ENCODE peak calls at places on chromosomes 16 and 17, in ten cellular contexts. T is left ventricle myocardium inferior; Q is fibroblast of lung; W is PC-3; J is IMR-90; C is ascending aorta; D is HepG2; H is CD8-positive, alpha-beta T cell; N is Karpas-422; Z is lower lobe of right lung. V is an unnamed sample.
A peak's percentile ranks its signal among the peaks of the same experiment; 100 is the strongest.

GRCh38 chr16:54923988-54924387 is 6.7 kb upstream of the IRX5 start:
- DNase-seq in N (no peak), Z (no peak), W (no peak), J (no peak), Q (no peak), C (no peak), T (no peak), H (no peak), D (no peak), V (no peak)

GRCh38 chr17:82611140-82612058 is 36.8 kb downstream of the WDR45B start:
- DNase-seq in J (peak; percentile 60), Q (peak; percentile 57), H (no peak), C (no peak), Z (no peak), D (no peak), T (no peak), N (no peak), W (no peak), V (peak; percentile 85)

GRCh38 chr16:84821728-84822676 is 2.2 kb downstream of the CRISPLD2 start:
- DNase-seq in Q (peak; percentile 64), T (no peak), Z (no peak), D (no peak), C (no peak), H (no peak), N (no peak), W (peak; percentile 6), J (no peak), V (no peak)

GRCh38 chr17:7060165-7060890 is 16.4 kb upstream of the SLC16A11 start:
- DNase-seq in Q (peak; percentile 30), T (no peak), J (peak; percentile 69), W (peak; percentile 98), C (no peak), H (no peak), N (no peak), Z (no peak), D (peak; percentile 59), V (peak; percentile 62)

GRCh38 chr16:66366433-66367299 is at the start of gene CDH5:
- DNase-seq in Z (peak; percentile 69), W (no peak), N (no peak), C (peak; percentile 75), H (no peak), D (no peak), J (no peak), Q (no peak), T (peak; percentile 77), V (no peak)

GRCh38 chr17:80529904-80530292 is 14.7 kb upstream of the RPTOR start:
- DNase-seq in H (no peak), N (no peak), J (no peak), Q (no peak), D (no peak), C (no peak), T (no peak), Z (no peak), W (no peak), V (no peak)

GRCh38 chr17:6297960-6298359 is 137.0 kb downstream of the AIPL1 start:
- DNase-seq in Z (no peak), D (no peak), H (no peak), W (no peak), C (no peak), T (no peak), Q (no peak), N (no peak), J (no peak), V (no peak)

GRCh38 chr16:17305694-17306093 is 165.1 kb downstream of the XYLT1 start:
- DNase-seq in J (no peak), Z (no peak), N (no peak), C (no peak), T (no peak), W (no peak), D (no peak), Q (no peak), H (no peak), V (no peak)

GRCh38 chr17:28523876-28524275 is 17.7 kb downstream of the FOXN1 start:
- DNase-seq in D (no peak), J (no peak), H (no peak), N (no peak), Q (no peak), T (no peak), C (no peak), W (no peak), Z (no peak), V (no peak)

GRCh38 chr17:37273419-37274051 is 102.2 kb upstream of the C17orf78 start:
- DNase-seq in Q (peak; percentile 96), H (no peak), N (no peak), J (peak; percentile 84), C (no peak), D (no peak), Z (no peak), T (no peak), W (no peak), V (peak; percentile 85)

GRCh38 chr17:61908292-61909037 is 19.3 kb downstream of the INTS2 start:
- DNase-seq in H (no peak), Q (no peak), C (no peak), T (no peak), W (no peak), D (no peak), N (no peak), Z (no peak), J (no peak), V (no peak)

GRCh38 chr16:75911896-75912295 is 185.6 kb upstream of the CPHXL start:
- DNase-seq in Z (no peak), W (no peak), T (no peak), J (no peak), Q (no peak), H (no peak), N (no peak), D (no peak), C (no peak), V (no peak)

GRCh38 chr17:311119-311848 is 41.3 kb downstream of the RPH3AL start:
- DNase-seq in Z (peak; percentile 14), W (no peak), Q (no peak), C (no peak), J (no peak), H (no peak), T (no peak), D (no peak), N (no peak), V (no peak)

GRCh38 chr17:312476-313148 is 40.0 kb downstream of the RPH3AL start:
- DNase-seq in N (no peak), W (no peak), T (no peak), Q (no peak), H (no peak), J (no peak), C (no peak), Z (peak; percentile 42), D (no peak), V (no peak)

GRCh38 chr17:309361-309888 is 43.2 kb downstream of the RPH3AL start:
- DNase-seq in N (peak; percentile 80), C (no peak), H (no peak), T (no peak), D (peak; percentile 53), Z (peak; percentile 42), J (no peak), Q (no peak), W (peak; percentile 7), V (peak; percentile 61)

GRCh38 chr17:307741-308507 is 44.7 kb downstream of the RPH3AL start:
- DNase-seq in W (no peak), C (no peak), N (no peak), J (no peak), D (no peak), Q (no peak), T (peak; percentile 67), Z (peak; percentile 18), H (no peak), V (no peak)

GRCh38 chr17:310111-311010 is 42.2 kb downstream of the RPH3AL start:
- DNase-seq in J (no peak), T (no peak), W (no peak), Q (no peak), Z (peak; percentile 30), H (no peak), N (no peak), D (no peak), C (no peak), V (no peak)
- H3K4me1 ChIP-seq in J (no peaks in the 10 kb centered on the region), T (peaks cover 11% of the 10 kb centered on the region), W (no peaks in the 10 kb centered on the region), Q (no peaks in the 10 kb centered on the region), Z (no peaks in the 10 kb centered on the region), H (no peaks in the 10 kb centered on the region), N (no peaks in the 10 kb centered on the region), D (no peaks in the 10 kb centered on the region), C (no peaks in the 10 kb centered on the region), V (peaks cover under 1% of the 10 kb centered on the region)

DNA sequence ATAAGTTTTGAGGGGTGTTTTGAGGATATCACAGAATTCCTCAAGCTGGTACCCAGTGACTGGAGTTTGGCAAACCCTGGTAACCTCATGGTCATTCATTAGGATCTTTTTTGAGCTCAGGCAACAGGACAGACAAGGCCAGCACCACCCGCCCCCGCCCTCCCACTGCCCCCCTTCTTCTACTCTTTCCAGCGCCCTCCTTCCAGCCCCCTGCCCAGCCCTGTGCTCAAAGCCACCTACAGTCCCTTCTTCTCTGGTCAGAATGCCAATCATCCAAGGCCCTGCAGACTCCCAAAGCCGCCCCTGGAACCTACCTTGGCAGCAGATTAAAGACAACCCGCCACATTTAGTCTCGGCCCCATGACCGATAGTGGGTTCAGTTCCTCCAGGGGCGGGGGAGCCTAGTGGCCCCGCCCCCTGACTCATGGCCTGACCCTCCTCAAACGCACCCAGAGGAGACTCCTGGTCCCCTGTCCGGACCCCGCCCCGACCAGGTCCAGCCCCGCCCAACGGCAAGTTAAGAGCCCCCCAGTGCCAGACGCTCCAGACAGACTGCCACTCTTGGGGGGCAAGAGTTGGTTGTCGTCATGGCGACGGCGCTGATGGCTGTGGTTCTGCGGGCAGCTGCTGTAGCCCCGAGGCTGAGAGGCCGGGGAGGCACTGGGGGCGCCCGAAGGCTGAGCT is at the start of gene NAGS:
- DNase-seq in J (no peak), Q (peak; percentile 49), C (no peak), T (no peak), N (no peak), Z (peak; percentile 67), D (peak; percentile 67), W (peak; percentile 41), H (peak; percentile 27), V (no peak)
- H3K4me3 ChIP-seq in J (no peak within 1 kb of the TSS), Q (peak within 1 kb of the TSS; percentile 71), C (peak within 1 kb of the TSS; percentile 51), T (peak within 1 kb of the TSS; percentile 81), N (no peak within 1 kb of the TSS), Z (peak within 1 kb of the TSS; percentile 58), D (peak within 1 kb of the TSS; percentile 56), W (peak within 1 kb of the TSS; percentile 83), H (peak within 1 kb of the TSS; percentile 50), V (peak within 1 kb of the TSS; percentile 15)

DNA sequence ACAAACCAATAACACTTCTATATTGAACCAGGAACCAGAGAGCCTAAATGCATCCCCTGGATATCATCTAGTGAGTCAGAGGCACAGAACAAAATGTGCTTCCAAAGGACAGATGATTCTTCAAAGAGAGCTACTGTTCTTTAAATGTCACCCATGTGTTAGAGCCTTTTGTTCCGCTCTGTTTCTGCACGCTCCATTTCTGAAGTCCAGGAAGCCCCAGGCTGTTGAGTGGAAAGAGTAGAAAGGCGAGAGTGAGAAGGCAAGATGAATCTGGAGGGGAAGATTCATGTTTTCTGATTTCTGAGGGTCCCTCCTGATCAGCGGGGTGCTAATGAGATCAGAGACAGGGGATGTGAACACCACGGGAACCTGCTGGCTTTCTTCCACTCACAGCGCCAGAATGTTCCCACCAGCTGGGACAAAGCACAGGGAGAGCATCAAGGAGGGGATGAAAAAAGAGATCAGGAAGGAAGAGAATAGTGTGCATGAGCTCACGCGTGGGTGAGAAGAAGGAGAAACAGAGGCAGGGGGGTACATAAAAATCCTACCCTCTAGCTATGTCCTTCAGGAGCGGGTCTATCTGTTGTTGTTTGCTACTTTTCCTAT is 559.9 kb upstream of the HSBP1 start:
- DNase-seq in Q (no peak), T (no peak), J (no peak), W (no peak), C (no peak), D (no peak), Z (no peak), H (no peak), N (no peak), V (no peak)
- H3K27ac ChIP-seq in Q (no peak overlapping the region), T (peak overlapping the region; percentile 75), J (no peak overlapping the region), W (no peak overlapping the region), C (no peak overlapping the region), D (no peak overlapping the region), Z (no peak overlapping the region), H (no peak overlapping the region), N (no peak overlapping the region), V (no peak overlapping the region)

GRCh38 chr17:2598166-2598565 is 4.7 kb downstream of the PAFAH1B1 start:
- DNase-seq in W (peak; percentile 37), D (no peak), N (peak; percentile 1), H (no peak), Q (peak; percentile 72), Z (no peak), C (no peak), J (peak; percentile 70), T (no peak), V (peak; percentile 68)
- H3K4me1 ChIP-seq in W (peaks cover 47% of the 10 kb centered on the region), D (peaks cover 53% of the 10 kb centered on the region), N (peaks cover 19% of the 10 kb centered on the region), H (peaks cover 59% of the 10 kb centered on the region), Q (peaks cover 2% of the 10 kb centered on the region), Z (peaks cover 75% of the 10 kb centered on the region), C (peaks cover 5% of the 10 kb centered on the region), J (peaks cover 4% of the 10 kb centered on the region), T (peaks cover 95% of the 10 kb centered on the region), V (peaks cover 14% of the 10 kb centered on the region)

V was measured in cardiac muscle cell.